ENCODE peak calls at places on chromosomes 3 and 15, in eight cellular contexts. One of them, this sample, is unnamed.
A peak's percentile ranks its signal among the peaks of the same experiment; 100 is the strongest.

GRCh38 chr3:27758083-27758482 is 36.0 kb upstream of the EOMES start:
- DNase-seq in effector CD4-positive, alpha-beta T cell: no peak
- DNase-seq in myocyte: peak; percentile 70
- DNase-seq in CD4-positive, alpha-beta T cell: no peak
- DNase-seq in stimulated activated CD8-positive, alpha-beta memory T cell treated with anti-CD3 and anti-CD28 coated beads, Interleukin-4, amount 100 ng/mL, for 48 hours: peak; percentile 60
- DNase-seq in memory B cell: no peak
- DNase-seq in AG09309: peak; percentile 74
- DNase-seq in mesenchymal stem cell: peak; percentile 81
- DNase-seq in this sample: peak; percentile 73

GRCh38 chr3:183680061-183680460 is 17.5 kb upstream of the YEATS2 start:
- DNase-seq in effector CD4-positive, alpha-beta T cell: no peak
- DNase-seq in myocyte: no peak
- DNase-seq in CD4-positive, alpha-beta T cell: no peak
- DNase-seq in stimulated activated CD8-positive, alpha-beta memory T cell treated with anti-CD3 and anti-CD28 coated beads, Interleukin-4, amount 100 ng/mL, for 48 hours: no peak
- DNase-seq in memory B cell: no peak
- DNase-seq in AG09309: no peak
- DNase-seq in mesenchymal stem cell: no peak
- DNase-seq in this sample: no peak

GRCh38 chr3:38587548-38588131 is 61.8 kb downstream of the SCN5A start:
- DNase-seq in effector CD4-positive, alpha-beta T cell: no peak
- DNase-seq in myocyte: peak; percentile 91
- DNase-seq in CD4-positive, alpha-beta T cell: no peak
- DNase-seq in stimulated activated CD8-positive, alpha-beta memory T cell treated with anti-CD3 and anti-CD28 coated beads, Interleukin-4, amount 100 ng/mL, for 48 hours: no peak
- DNase-seq in memory B cell: no peak
- DNase-seq in AG09309: no peak
- DNase-seq in mesenchymal stem cell: no peak
- DNase-seq in this sample: no peak

GRCh38 chr3:155742339-155742980 is 2.4 kb downstream of the PLCH1 start:
- DNase-seq in effector CD4-positive, alpha-beta T cell: no peak
- DNase-seq in myocyte: no peak
- DNase-seq in CD4-positive, alpha-beta T cell: no peak
- DNase-seq in stimulated activated CD8-positive, alpha-beta memory T cell treated with anti-CD3 and anti-CD28 coated beads, Interleukin-4, amount 100 ng/mL, for 48 hours: no peak
- DNase-seq in memory B cell: no peak
- DNase-seq in AG09309: no peak
- DNase-seq in mesenchymal stem cell: peak; percentile 5
- DNase-seq in this sample: no peak

GRCh38 chr3:40574661-40575060 is 49.9 kb downstream of the ZNF621 start:
- DNase-seq in effector CD4-positive, alpha-beta T cell: no peak
- DNase-seq in myocyte: peak; percentile 86
- DNase-seq in CD4-positive, alpha-beta T cell: no peak
- DNase-seq in stimulated activated CD8-positive, alpha-beta memory T cell treated with anti-CD3 and anti-CD28 coated beads, Interleukin-4, amount 100 ng/mL, for 48 hours: no peak
- DNase-seq in memory B cell: no peak
- DNase-seq in AG09309: no peak
- DNase-seq in mesenchymal stem cell: no peak
- DNase-seq in this sample: no peak

GRCh38 chr3:47715928-47716327 is 65.8 kb downstream of the SMARCC1 start:
- DNase-seq in effector CD4-positive, alpha-beta T cell: no peak
- DNase-seq in myocyte: peak; percentile 40
- DNase-seq in CD4-positive, alpha-beta T cell: no peak
- DNase-seq in stimulated activated CD8-positive, alpha-beta memory T cell treated with anti-CD3 and anti-CD28 coated beads, Interleukin-4, amount 100 ng/mL, for 48 hours: no peak
- DNase-seq in memory B cell: no peak
- DNase-seq in AG09309: peak; percentile 0
- DNase-seq in mesenchymal stem cell: peak; percentile 56
- DNase-seq in this sample: no peak

GRCh38 chr15:45903283-45903682 is 268.5 kb downstream of the SQOR start:
- DNase-seq in effector CD4-positive, alpha-beta T cell: no peak
- DNase-seq in myocyte: no peak
- DNase-seq in CD4-positive, alpha-beta T cell: no peak
- DNase-seq in stimulated activated CD8-positive, alpha-beta memory T cell treated with anti-CD3 and anti-CD28 coated beads, Interleukin-4, amount 100 ng/mL, for 48 hours: no peak
- DNase-seq in memory B cell: no peak
- DNase-seq in AG09309: no peak
- DNase-seq in mesenchymal stem cell: no peak
- DNase-seq in this sample: no peak

GRCh38 chr3:194009892-194010533 is 125.9 kb upstream of the HES1 start:
- DNase-seq in effector CD4-positive, alpha-beta T cell: no peak
- DNase-seq in myocyte: peak; percentile 73
- DNase-seq in CD4-positive, alpha-beta T cell: no peak
- DNase-seq in stimulated activated CD8-positive, alpha-beta memory T cell treated with anti-CD3 and anti-CD28 coated beads, Interleukin-4, amount 100 ng/mL, for 48 hours: no peak
- DNase-seq in memory B cell: no peak
- DNase-seq in AG09309: no peak
- DNase-seq in mesenchymal stem cell: no peak
- DNase-seq in this sample: no peak

GRCh38 chr15:48352474-48353072 is 21.3 kb downstream of the DUT start:
- DNase-seq in effector CD4-positive, alpha-beta T cell: peak; percentile 34
- DNase-seq in myocyte: peak; percentile 70
- DNase-seq in CD4-positive, alpha-beta T cell: peak; percentile 24
- DNase-seq in stimulated activated CD8-positive, alpha-beta memory T cell treated with anti-CD3 and anti-CD28 coated beads, Interleukin-4, amount 100 ng/mL, for 48 hours: peak; percentile 45
- DNase-seq in memory B cell: peak; percentile 51
- DNase-seq in AG09309: no peak
- DNase-seq in mesenchymal stem cell: peak; percentile 71
- DNase-seq in this sample: peak; percentile 58

GRCh38 chr3:156608601-156609000 is 53.7 kb upstream of the SSR3 start:
- DNase-seq in effector CD4-positive, alpha-beta T cell: no peak
- DNase-seq in myocyte: no peak
- DNase-seq in CD4-positive, alpha-beta T cell: no peak
- DNase-seq in stimulated activated CD8-positive, alpha-beta memory T cell treated with anti-CD3 and anti-CD28 coated beads, Interleukin-4, amount 100 ng/mL, for 48 hours: no peak
- DNase-seq in memory B cell: no peak
- DNase-seq in AG09309: no peak
- DNase-seq in mesenchymal stem cell: no peak
- DNase-seq in this sample: no peak

GRCh38 chr3:73148207-73148606 is 86.7 kb downstream of the EBLN2 start:
- DNase-seq in effector CD4-positive, alpha-beta T cell: no peak
- DNase-seq in myocyte: peak; percentile 64
- DNase-seq in CD4-positive, alpha-beta T cell: no peak
- DNase-seq in stimulated activated CD8-positive, alpha-beta memory T cell treated with anti-CD3 and anti-CD28 coated beads, Interleukin-4, amount 100 ng/mL, for 48 hours: no peak
- DNase-seq in memory B cell: no peak
- DNase-seq in AG09309: no peak
- DNase-seq in mesenchymal stem cell: no peak
- DNase-seq in this sample: no peak

GRCh38 chr15:47718474-47719440 is 1.5 kb downstream of the SEMA6D start:
- DNase-seq in effector CD4-positive, alpha-beta T cell: no peak
- DNase-seq in myocyte: no peak
- DNase-seq in CD4-positive, alpha-beta T cell: no peak
- DNase-seq in stimulated activated CD8-positive, alpha-beta memory T cell treated with anti-CD3 and anti-CD28 coated beads, Interleukin-4, amount 100 ng/mL, for 48 hours: no peak
- DNase-seq in memory B cell: no peak
- DNase-seq in AG09309: no peak
- DNase-seq in mesenchymal stem cell: peak; percentile 80
- DNase-seq in this sample: peak; percentile 21

GRCh38 chr3:58535531-58536500 is 1.2 kb downstream of the ACOX2 start:
- DNase-seq in effector CD4-positive, alpha-beta T cell: no peak
- DNase-seq in myocyte: peak; percentile 43
- DNase-seq in CD4-positive, alpha-beta T cell: no peak
- DNase-seq in stimulated activated CD8-positive, alpha-beta memory T cell treated with anti-CD3 and anti-CD28 coated beads, Interleukin-4, amount 100 ng/mL, for 48 hours: no peak
- DNase-seq in memory B cell: no peak
- DNase-seq in AG09309: no peak
- DNase-seq in mesenchymal stem cell: no peak
- DNase-seq in this sample: no peak

GRCh38 chr3:189142527-189142926 is 29.2 kb upstream of the TPRG1 start:
- DNase-seq in effector CD4-positive, alpha-beta T cell: no peak
- DNase-seq in myocyte: no peak
- DNase-seq in CD4-positive, alpha-beta T cell: peak; percentile 3
- DNase-seq in stimulated activated CD8-positive, alpha-beta memory T cell treated with anti-CD3 and anti-CD28 coated beads, Interleukin-4, amount 100 ng/mL, for 48 hours: no peak
- DNase-seq in memory B cell: no peak
- DNase-seq in AG09309: no peak
- DNase-seq in mesenchymal stem cell: no peak
- DNase-seq in this sample: no peak

GRCh38 chr15:70589221-70589620 is 174.1 kb downstream of the UACA start:
- DNase-seq in effector CD4-positive, alpha-beta T cell: no peak
- DNase-seq in myocyte: peak; percentile 81
- DNase-seq in CD4-positive, alpha-beta T cell: no peak
- DNase-seq in stimulated activated CD8-positive, alpha-beta memory T cell treated with anti-CD3 and anti-CD28 coated beads, Interleukin-4, amount 100 ng/mL, for 48 hours: peak; percentile 23
- DNase-seq in memory B cell: no peak
- DNase-seq in AG09309: peak; percentile 88
- DNase-seq in mesenchymal stem cell: peak; percentile 57
- DNase-seq in this sample: no peak

GRCh38 chr15:81284256-81285031 is 39.5 kb downstream of the STARD5 start:
- DNase-seq in effector CD4-positive, alpha-beta T cell: no peak
- DNase-seq in myocyte: no peak
- DNase-seq in CD4-positive, alpha-beta T cell: no peak
- DNase-seq in stimulated activated CD8-positive, alpha-beta memory T cell treated with anti-CD3 and anti-CD28 coated beads, Interleukin-4, amount 100 ng/mL, for 48 hours: peak; percentile 19
- DNase-seq in memory B cell: no peak
- DNase-seq in AG09309: no peak
- DNase-seq in mesenchymal stem cell: no peak
- DNase-seq in this sample: no peak

GRCh38 chr3:194851941-194852340 is 166.3 kb downstream of the FAM43A start:
- DNase-seq in effector CD4-positive, alpha-beta T cell: no peak
- DNase-seq in myocyte: no peak
- DNase-seq in CD4-positive, alpha-beta T cell: no peak
- DNase-seq in stimulated activated CD8-positive, alpha-beta memory T cell treated with anti-CD3 and anti-CD28 coated beads, Interleukin-4, amount 100 ng/mL, for 48 hours: no peak
- DNase-seq in memory B cell: no peak
- DNase-seq in AG09309: no peak
- DNase-seq in mesenchymal stem cell: no peak
- DNase-seq in this sample: no peak

GRCh38 chr3:4828279-4829030 is 150.8 kb upstream of the BHLHE40 start:
- DNase-seq in effector CD4-positive, alpha-beta T cell: no peak
- DNase-seq in myocyte: peak; percentile 34
- DNase-seq in CD4-positive, alpha-beta T cell: no peak
- DNase-seq in stimulated activated CD8-positive, alpha-beta memory T cell treated with anti-CD3 and anti-CD28 coated beads, Interleukin-4, amount 100 ng/mL, for 48 hours: no peak
- DNase-seq in memory B cell: no peak
- DNase-seq in AG09309: peak; percentile 52
- DNase-seq in mesenchymal stem cell: peak; percentile 38
- DNase-seq in this sample: no peak

GRCh38 chr3:52221141-52221562 is 4.3 kb downstream of the TLR9 start:
- DNase-seq in effector CD4-positive, alpha-beta T cell: no peak
- DNase-seq in myocyte: no peak
- DNase-seq in CD4-positive, alpha-beta T cell: no peak
- DNase-seq in stimulated activated CD8-positive, alpha-beta memory T cell treated with anti-CD3 and anti-CD28 coated beads, Interleukin-4, amount 100 ng/mL, for 48 hours: no peak
- DNase-seq in memory B cell: no peak
- DNase-seq in AG09309: no peak
- DNase-seq in mesenchymal stem cell: no peak
- DNase-seq in this sample: no peak

GRCh38 chr3:72129384-72130094 is 344.6 kb upstream of the PROK2 start:
- DNase-seq in effector CD4-positive, alpha-beta T cell: no peak
- DNase-seq in myocyte: no peak
- DNase-seq in CD4-positive, alpha-beta T cell: no peak
- DNase-seq in stimulated activated CD8-positive, alpha-beta memory T cell treated with anti-CD3 and anti-CD28 coated beads, Interleukin-4, amount 100 ng/mL, for 48 hours: no peak
- DNase-seq in memory B cell: no peak
- DNase-seq in AG09309: no peak
- DNase-seq in mesenchymal stem cell: no peak
- DNase-seq in this sample: peak; percentile 63

GRCh38 chr15:68407141-68407885 is 24.6 kb downstream of the ITGA11 start:
- DNase-seq in effector CD4-positive, alpha-beta T cell: no peak
- DNase-seq in myocyte: peak; percentile 40
- DNase-seq in CD4-positive, alpha-beta T cell: no peak
- DNase-seq in stimulated activated CD8-positive, alpha-beta memory T cell treated with anti-CD3 and anti-CD28 coated beads, Interleukin-4, amount 100 ng/mL, for 48 hours: peak; percentile 18
- DNase-seq in memory B cell: no peak
- DNase-seq in AG09309: no peak
- DNase-seq in mesenchymal stem cell: no peak
- DNase-seq in this sample: no peak

GRCh38 chr3:58008140-58009025 is at the start of gene FLNB:
- DNase-seq in effector CD4-positive, alpha-beta T cell: peak; percentile 69
- DNase-seq in myocyte: peak; percentile 61
- DNase-seq in CD4-positive, alpha-beta T cell: peak; percentile 75
- DNase-seq in stimulated activated CD8-positive, alpha-beta memory T cell treated with anti-CD3 and anti-CD28 coated beads, Interleukin-4, amount 100 ng/mL, for 48 hours: peak; percentile 85
- DNase-seq in memory B cell: peak; percentile 71
- DNase-seq in AG09309: no peak
- DNase-seq in mesenchymal stem cell: peak; percentile 71
- DNase-seq in this sample: peak; percentile 36